ENCODE peak calls at places on chromosomes 4 and X, in nine cellular contexts. U is astrocyte, Q is gastrocnemius medialis, T is HL-60, E is brain microvascular endothelial cell, S is Peyer's patch, W is cardiac muscle cell, H is fibroblast of lung, X is OCI-LY7. L is an unnamed sample.

GRCh38 chr4:71564775-71565174 is 219.1 kb downstream of the GC start:
- DNase-seq in U (no peak), Q (no peak), T (no peak), E (peak), S (no peak), W (no peak), H (no peak), X (no peak), L (no peak)

GRCh38 chr4:112284662-112285411 is 867 bp downstream of the TIFA start:
- DNase-seq in U (peak), Q (no peak), T (no peak), E (no peak), S (no peak), W (no peak), H (peak), X (peak), L (no peak)

GRCh38 chr4:71639380-71639779 is 144.5 kb downstream of the GC start:
- DNase-seq in U (no peak), Q (no peak), T (no peak), E (no peak), S (no peak), W (no peak), H (no peak), X (no peak), L (no peak)

GRCh38 chr4:7328913-7329638 is 105.7 kb downstream of the PSAPL1 start:
- DNase-seq in U (peak), Q (no peak), T (no peak), E (peak), S (peak), W (no peak), H (peak), X (no peak), L (peak)

GRCh38 chrX:154440623-154441357 is 3.2 kb upstream of the FAM50A start:
- DNase-seq in U (no peak), Q (no peak), T (no peak), E (no peak), S (no peak), W (no peak), H (no peak), X (no peak), L (no peak)

GRCh38 chr4:70746179-70746839 is 24.5 kb downstream of the RUFY3 start:
- DNase-seq in U (peak), Q (no peak), T (no peak), E (peak), S (no peak), W (no peak), H (peak), X (no peak), L (no peak)

GRCh38 chr4:988726-989721 is 2.2 kb downstream of the IDUA start:
- DNase-seq in U (no peak), Q (no peak), T (no peak), E (no peak), S (no peak), W (no peak), H (no peak), X (no peak), L (no peak)

GRCh38 chr4:82779032-82779431 is 19.6 kb downstream of the SCD5 start:
- DNase-seq in U (peak), Q (no peak), T (no peak), E (no peak), S (no peak), W (no peak), H (peak), X (no peak), L (no peak)

GRCh38 chrX:5390376-5390775 is 838.3 kb downstream of the NLGN4X start:
- DNase-seq in U (no peak), Q (no peak), T (no peak), E (no peak), S (no peak), W (no peak), H (no peak), X (no peak), L (no peak)

GRCh38 chr4:107631568-107631967 is 88.5 kb downstream of the PAPSS1 start:
- DNase-seq in U (no peak), Q (no peak), T (no peak), E (no peak), S (no peak), W (no peak), H (peak), X (no peak), L (no peak)

GRCh38 chr4:123421227-123421941 is 24.8 kb downstream of the SPRY1 start:
- DNase-seq in U (no peak), Q (no peak), T (no peak), E (no peak), S (no peak), W (no peak), H (no peak), X (no peak), L (no peak)

GRCh38 chrX:8851487-8851886 is 50.3 kb upstream of the FAM9A start:
- DNase-seq in U (no peak), Q (no peak), T (no peak), E (no peak), S (no peak), W (no peak), H (no peak), X (no peak), L (no peak)

GRCh38 chrX:15376956-15377355 is 7.3 kb downstream of the VEGFD start:
- DNase-seq in U (no peak), Q (no peak), T (no peak), E (no peak), S (no peak), W (no peak), H (no peak), X (no peak), L (no peak)

GRCh38 chr4:159410076-159410777 is 307.3 kb downstream of the RAPGEF2 start:
- DNase-seq in U (peak), Q (no peak), T (no peak), E (peak), S (no peak), W (no peak), H (peak), X (no peak), L (no peak)

GRCh38 chr4:169493164-169493524 is 119.2 kb downstream of the NEK1 start:
- DNase-seq in U (no peak), Q (no peak), T (no peak), E (no peak), S (no peak), W (no peak), H (no peak), X (no peak), L (no peak)

GRCh38 chr4:17010426-17011087 is 112.1 kb upstream of the LDB2 start:
- DNase-seq in U (no peak), Q (no peak), T (no peak), E (no peak), S (no peak), W (no peak), H (no peak), X (no peak), L (no peak)

GRCh38 chrX:19673334-19674040 is 158.2 kb upstream of the MAP3K15 start:
- DNase-seq in U (peak), Q (peak), T (no peak), E (peak), S (peak), W (no peak), H (peak), X (no peak), L (peak)

GRCh38 chr4:109721033-109721432 is 8.8 kb downstream of the PLA2G12A start:
- DNase-seq in U (peak), Q (no peak), T (no peak), E (peak), S (no peak), W (no peak), H (peak), X (no peak), L (no peak)

GRCh38 chrX:1483843-1484637 is 31.3 kb upstream of the ASMTL start:
- DNase-seq in U (no peak), Q (no peak), T (no peak), E (no peak), S (no peak), W (no peak), H (no peak), X (peak), L (no peak)

GRCh38 chr4:90474484-90474883 is 347.3 kb downstream of the CCSER1 start:
- DNase-seq in U (no peak), Q (no peak), T (no peak), E (no peak), S (no peak), W (no peak), H (no peak), X (no peak), L (no peak)

GRCh38 chrX:119617511-119618164 is 11.4 kb upstream of the NKRF start:
- DNase-seq in U (no peak), Q (no peak), T (no peak), E (no peak), S (no peak), W (no peak), H (no peak), X (peak), L (no peak)

GRCh38 chr4:52244773-52245360 is 193.8 kb downstream of the SPATA18 start:
- DNase-seq in U (no peak), Q (no peak), T (no peak), E (no peak), S (no peak), W (no peak), H (no peak), X (no peak), L (no peak)

GRCh38 chr4:89486042-89486441 is 178.4 kb upstream of the GPRIN3 start:
- DNase-seq in U (peak), Q (no peak), T (no peak), E (no peak), S (no peak), W (peak), H (no peak), X (no peak), L (no peak)

GRCh38 chr4:39036172-39036571 is 4.0 kb upstream of the TMEM156 start:
- DNase-seq in U (peak), Q (no peak), T (no peak), E (peak), S (no peak), W (no peak), H (peak), X (no peak), L (no peak)

GRCh38 chr4:178329226-178329872 is 887.1 kb upstream of the AGA start:
- DNase-seq in U (no peak), Q (no peak), T (no peak), E (no peak), S (no peak), W (no peak), H (no peak), X (no peak), L (no peak)

GRCh38 chr4:90234916-90235547 is 107.8 kb downstream of the CCSER1 start:
- DNase-seq in U (no peak), Q (no peak), T (no peak), E (no peak), S (no peak), W (no peak), H (no peak), X (no peak), L (no peak)

GRCh38 chr4:153153339-153153851 is 50.8 kb upstream of the TRIM2 start:
- DNase-seq in U (peak), Q (no peak), T (peak), E (peak), S (peak), W (peak), H (peak), X (peak), L (no peak)

GRCh38 chr4:152666946-152667345 is 12.9 kb downstream of the TMEM154 start:
- DNase-seq in U (no peak), Q (no peak), T (no peak), E (no peak), S (no peak), W (no peak), H (no peak), X (peak), L (no peak)

GRCh38 chr4:15989431-15989830 is 26.5 kb upstream of the FGFBP2 start:
- DNase-seq in U (no peak), Q (no peak), T (no peak), E (no peak), S (no peak), W (no peak), H (no peak), X (no peak), L (no peak)

GRCh38 chr4:101349346-101350064 is 2.2 kb upstream of the PPP3CA start:
- DNase-seq in U (peak), Q (no peak), T (no peak), E (no peak), S (no peak), W (no peak), H (peak), X (no peak), L (no peak)

GRCh38 chr4:41379230-41379629 is 122.5 kb downstream of the UCHL1 start:
- DNase-seq in U (no peak), Q (no peak), T (no peak), E (no peak), S (no peak), W (no peak), H (no peak), X (no peak), L (no peak)

GRCh38 chr4:123659262-123659661 is 262.7 kb downstream of the SPRY1 start:
- DNase-seq in U (no peak), Q (no peak), T (no peak), E (no peak), S (no peak), W (no peak), H (no peak), X (no peak), L (no peak)

GRCh38 chrX:100216083-100216482 is 194.0 kb downstream of the PCDH19 start:
- DNase-seq in U (no peak), Q (no peak), T (no peak), E (no peak), S (no peak), W (no peak), H (no peak), X (no peak), L (no peak)

GRCh38 chr4:153573881-153574807 is 108.0 kb downstream of the TMEM131L start:
- DNase-seq in U (peak), Q (peak), T (no peak), E (peak), S (no peak), W (peak), H (peak), X (peak), L (peak)

GRCh38 chr4:43457866-43458265 is 565.4 kb downstream of the GRXCR1 start:
- DNase-seq in U (peak), Q (no peak), T (no peak), E (no peak), S (no peak), W (no peak), H (peak), X (no peak), L (no peak)

GRCh38 chr4:93147524-93148212 is 680.9 kb upstream of the ATOH1 start:
- DNase-seq in U (no peak), Q (no peak), T (no peak), E (no peak), S (no peak), W (no peak), H (no peak), X (no peak), L (no peak)

GRCh38 chr4:38322709-38323108 is 341.3 kb upstream of the KLF3 start:
- DNase-seq in U (peak), Q (no peak), T (no peak), E (peak), S (no peak), W (no peak), H (peak), X (no peak), L (peak)

GRCh38 chrX:107483976-107484726 is 34.7 kb downstream of the FRMPD3 start:
- DNase-seq in U (peak), Q (no peak), T (no peak), E (no peak), S (no peak), W (peak), H (peak), X (no peak), L (no peak)

GRCh38 chr4:25896782-25897539 is 17.1 kb upstream of the SMIM20 start:
- DNase-seq in U (no peak), Q (no peak), T (no peak), E (no peak), S (no peak), W (no peak), H (no peak), X (no peak), L (no peak)

DNA sequence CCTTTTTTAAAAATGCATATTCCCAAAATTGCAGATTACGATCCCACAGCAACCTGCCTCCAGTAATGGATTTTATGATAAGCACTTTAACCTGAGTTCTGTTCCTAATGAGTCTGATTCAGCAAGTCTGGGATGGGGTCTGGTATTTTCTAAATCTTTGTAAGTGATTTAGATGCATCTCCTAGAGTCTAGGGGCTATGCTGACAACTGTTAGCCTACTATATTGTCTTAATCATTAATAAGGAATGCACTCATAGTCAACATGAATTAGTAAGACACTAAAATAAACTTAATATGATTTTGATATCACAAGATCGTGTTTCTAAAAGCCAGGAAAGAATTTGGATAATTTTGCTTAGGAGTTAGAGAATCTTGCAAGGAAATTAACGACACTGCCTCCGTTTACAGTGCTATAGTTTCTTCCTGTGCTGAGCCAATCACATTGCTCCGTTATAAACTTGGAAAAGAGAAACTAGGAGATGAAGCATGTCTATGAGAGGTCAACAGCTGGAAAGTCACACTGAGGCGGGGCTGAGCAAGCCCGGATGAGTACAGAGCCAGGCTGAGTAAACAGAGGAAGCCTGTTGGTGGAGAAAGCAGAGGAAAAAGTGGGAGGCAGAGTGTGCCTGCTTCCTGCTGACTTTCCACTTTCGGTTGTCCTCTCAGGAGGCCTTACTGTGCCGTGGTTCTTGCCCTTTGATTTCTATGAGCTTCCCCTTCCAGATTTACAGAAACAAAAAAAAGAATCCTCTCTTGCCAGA is 5.4 kb downstream of the SCARB2 start:
- DNase-seq in U (peak), Q (peak), T (no peak), E (peak), S (peak), W (no peak), H (peak), X (no peak), L (peak)
- H3K27ac ChIP-seq in U (peak), Q (peak), T (no peak), E (peak), S (peak), W (peak), H (peak), X (no peak), L (peak)

DNA sequence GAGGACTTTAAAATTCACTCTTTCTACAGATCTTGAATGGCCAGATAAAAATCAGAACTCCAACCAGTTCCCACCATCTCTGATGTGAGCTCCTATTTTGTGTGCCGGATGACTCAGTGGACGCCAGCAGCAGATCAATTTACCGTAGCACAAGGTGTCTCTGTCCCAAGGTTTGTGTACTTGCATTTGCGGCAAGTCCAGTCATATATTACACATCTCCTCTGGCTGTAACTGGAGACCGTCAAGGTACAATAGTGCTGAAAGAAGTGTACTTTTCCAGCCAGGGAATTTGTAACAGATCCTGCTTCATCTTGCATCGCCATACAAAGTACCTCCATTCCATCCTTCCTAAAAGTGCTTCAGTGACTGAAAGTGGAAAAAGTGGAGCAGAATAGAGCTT is 108.2 kb upstream of the SORBS2 start:
- DNase-seq in U (peak), Q (no peak), T (no peak), E (peak), S (no peak), W (peak), H (peak), X (no peak), L (no peak)
- H3K4me3 ChIP-seq in U (no peak), Q (no peak), T (no peak), E (no peak), S (no peak), W (no peak), H (no peak), X (no peak), L (no peak)

GRCh38 chrX:82219129-82219528 is 1017.2 kb downstream of the SH3BGRL start:
- DNase-seq in U (no peak), Q (no peak), T (no peak), E (no peak), S (no peak), W (no peak), H (no peak), X (no peak), L (no peak)
- TF ChIP-seq CTCF in U (no peak), Q (no peak), T (no peak), E (no peak), S (no peak), W (no peak), H (no peak), X (no peak), L (no peak)

DNA sequence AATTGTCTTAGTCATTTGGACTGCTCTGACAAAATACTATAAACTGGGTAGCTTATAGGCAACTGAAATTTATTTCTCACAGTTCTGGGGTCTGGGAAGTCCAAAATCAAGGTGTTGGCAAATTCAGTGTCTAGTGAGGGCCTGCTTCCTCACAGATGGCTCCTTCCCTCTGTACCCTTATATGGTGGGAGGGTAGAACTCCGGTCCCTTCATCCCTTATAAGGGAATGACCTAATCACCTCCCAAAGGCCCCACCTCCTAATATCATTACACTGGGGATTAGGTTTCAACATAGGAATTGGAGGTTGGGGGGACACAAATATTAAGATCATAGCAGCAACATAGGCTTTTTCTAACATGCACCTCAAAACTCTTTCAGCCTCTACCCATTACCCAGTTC is 7.3 kb upstream of the TBC1D25 start:
- DNase-seq in U (no peak), Q (no peak), T (no peak), E (no peak), S (no peak), W (no peak), H (no peak), X (no peak), L (no peak)
- H3K27ac ChIP-seq in U (peak), Q (peak), T (no peak), E (peak), S (no peak), W (peak), H (peak), X (no peak), L (no peak)

DNA sequence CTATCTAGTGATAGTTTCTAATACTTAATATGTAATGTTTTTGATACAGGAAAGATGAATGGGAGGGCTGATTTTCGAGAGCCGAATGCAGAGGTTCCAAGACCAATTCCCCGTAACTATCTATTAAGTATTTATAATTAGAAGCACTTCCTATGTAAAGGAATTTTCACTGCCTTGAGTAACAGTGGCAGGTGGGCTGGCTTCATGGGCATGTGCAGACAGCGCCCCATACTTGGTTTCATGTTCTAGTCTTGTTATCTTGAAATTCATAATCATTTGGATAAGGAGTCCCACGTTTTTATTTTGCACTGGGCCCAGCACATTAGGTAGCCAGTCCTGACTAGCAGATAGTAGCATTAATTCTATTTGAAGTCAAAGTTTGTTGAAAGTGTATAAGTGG is 1.7 kb downstream of the OCIAD1 start:
- DNase-seq in U (no peak), Q (no peak), T (no peak), E (no peak), S (no peak), W (peak), H (no peak), X (no peak), L (no peak)
- H3K4me3 ChIP-seq in U (peak), Q (peak), T (no peak), E (no peak), S (no peak), W (peak), H (peak), X (peak), L (peak)

L was measured in AG04450.